ENCODE peak calls at places on chromosome 5, in six cellular contexts. Y is endothelial cell, L is A673, B is immature natural killer cell, Q is NCI-H2029 treated with DMSO at 0.1 percent for 48 hours, N is NCI-H460. K is an unnamed sample.

GRCh38 chr5:37234288-37234687 is 14.9 kb downstream of the CPLANE1 start:
- DNase-seq in Y (no peak), L (no peak), B (no peak), Q (no peak), N (no peak), K (no peak)

GRCh38 chr5:7881091-7881490 is 12.1 kb downstream of the MTRR start:
- DNase-seq in Y (no peak), L (no peak), B (no peak), Q (no peak), N (no peak), K (no peak)

GRCh38 chr5:19193631-19194030 is 794.4 kb downstream of the CDH18 start:
- DNase-seq in Y (no peak), L (no peak), B (no peak), Q (no peak), N (no peak), K (no peak)

GRCh38 chr5:112228672-112229071 is 190.4 kb downstream of the EPB41L4A start:
- DNase-seq in Y (no peak), L (no peak), B (no peak), Q (peak; percentile 79), N (no peak), K (peak; percentile 54)

GRCh38 chr5:177434437-177434836 is 8.0 kb downstream of the GRK6 start:
- DNase-seq in Y (no peak), L (no peak), B (no peak), Q (no peak), N (no peak), K (no peak)

GRCh38 chr5:103918668-103919367 is 356.2 kb upstream of the NUDT12 start:
- DNase-seq in Y (no peak), L (peak; percentile 62), B (no peak), Q (no peak), N (no peak), K (no peak)

GRCh38 chr5:115267617-115268016 is 4.9 kb upstream of the PGGT1B start:
- DNase-seq in Y (no peak), L (no peak), B (no peak), Q (no peak), N (no peak), K (no peak)

GRCh38 chr5:88613051-88613450 is 269.9 kb downstream of the MEF2C start:
- DNase-seq in Y (no peak), L (no peak), B (no peak), Q (no peak), N (no peak), K (no peak)

GRCh38 chr5:95781101-95781583 is 41.4 kb downstream of the GLRX start:
- DNase-seq in Y (peak; percentile 73), L (peak; percentile 84), B (peak; percentile 63), Q (peak; percentile 20), N (peak; percentile 77), K (peak; percentile 9)

GRCh38 chr5:96391921-96392320 is 41.1 kb downstream of the PCSK1 start:
- DNase-seq in Y (no peak), L (no peak), B (no peak), Q (no peak), N (no peak), K (no peak)